ENCODE peak calls at places on chromosomes 5 and 9, in six cellular contexts. One of them, this sample, is unnamed.

GRCh38 chr5:127673401-127673800 is 24.5 kb downstream of the CTXN3 start:
- DNase-seq in T follicular helper cell: no peak
- DNase-seq in effector memory CD4-positive, alpha-beta T cell: no peak
- DNase-seq in CD4-positive, CD25-positive, alpha-beta regulatory T cell: no peak
- DNase-seq in COR-L47: no peak
- DNase-seq in stomach: no peak
- DNase-seq in this sample: no peak

GRCh38 chr9:120890415-120891254 is 13.6 kb upstream of the PHF19 start:
- DNase-seq in T follicular helper cell: no peak
- DNase-seq in effector memory CD4-positive, alpha-beta T cell: no peak
- DNase-seq in CD4-positive, CD25-positive, alpha-beta regulatory T cell: peak
- DNase-seq in COR-L47: no peak
- DNase-seq in stomach: no peak
- DNase-seq in this sample: no peak

GRCh38 chr9:26229324-26230054 is 551.2 kb upstream of the TUSC1 start:
- DNase-seq in T follicular helper cell: no peak
- DNase-seq in effector memory CD4-positive, alpha-beta T cell: no peak
- DNase-seq in CD4-positive, CD25-positive, alpha-beta regulatory T cell: no peak
- DNase-seq in COR-L47: no peak
- DNase-seq in stomach: no peak
- DNase-seq in this sample: no peak

GRCh38 chr5:174825587-174825986 is 101.2 kb downstream of the MSX2 start:
- DNase-seq in T follicular helper cell: no peak
- DNase-seq in effector memory CD4-positive, alpha-beta T cell: no peak
- DNase-seq in CD4-positive, CD25-positive, alpha-beta regulatory T cell: no peak
- DNase-seq in COR-L47: no peak
- DNase-seq in stomach: no peak
- DNase-seq in this sample: no peak

GRCh38 chr9:37925786-37926736 is 22.1 kb upstream of the SLC25A51 start:
- DNase-seq in T follicular helper cell: no peak
- DNase-seq in effector memory CD4-positive, alpha-beta T cell: no peak
- DNase-seq in CD4-positive, CD25-positive, alpha-beta regulatory T cell: no peak
- DNase-seq in COR-L47: no peak
- DNase-seq in stomach: no peak
- DNase-seq in this sample: peak

GRCh38 chr9:130845901-130846381 is 10.9 kb downstream of the ABL1 start:
- DNase-seq in T follicular helper cell: no peak
- DNase-seq in effector memory CD4-positive, alpha-beta T cell: no peak
- DNase-seq in CD4-positive, CD25-positive, alpha-beta regulatory T cell: no peak
- DNase-seq in COR-L47: no peak
- DNase-seq in stomach: no peak
- DNase-seq in this sample: no peak

GRCh38 chr5:83567741-83568530 is 96.4 kb downstream of the VCAN start:
- DNase-seq in T follicular helper cell: no peak
- DNase-seq in effector memory CD4-positive, alpha-beta T cell: no peak
- DNase-seq in CD4-positive, CD25-positive, alpha-beta regulatory T cell: no peak
- DNase-seq in COR-L47: no peak
- DNase-seq in stomach: no peak
- DNase-seq in this sample: no peak

GRCh38 chr5:87410941-87411340 is 1.8 kb downstream of the CCNH start:
- DNase-seq in T follicular helper cell: no peak
- DNase-seq in effector memory CD4-positive, alpha-beta T cell: no peak
- DNase-seq in CD4-positive, CD25-positive, alpha-beta regulatory T cell: no peak
- DNase-seq in COR-L47: no peak
- DNase-seq in stomach: no peak
- DNase-seq in this sample: no peak

GRCh38 chr5:143972068-143972467 is 160.1 kb downstream of the HMHB1 start:
- DNase-seq in T follicular helper cell: no peak
- DNase-seq in effector memory CD4-positive, alpha-beta T cell: no peak
- DNase-seq in CD4-positive, CD25-positive, alpha-beta regulatory T cell: no peak
- DNase-seq in COR-L47: no peak
- DNase-seq in stomach: no peak
- DNase-seq in this sample: no peak

GRCh38 chr5:17304282-17304681 is 86.9 kb downstream of the BASP1 start:
- DNase-seq in T follicular helper cell: no peak
- DNase-seq in effector memory CD4-positive, alpha-beta T cell: no peak
- DNase-seq in CD4-positive, CD25-positive, alpha-beta regulatory T cell: no peak
- DNase-seq in COR-L47: no peak
- DNase-seq in stomach: no peak
- DNase-seq in this sample: no peak

GRCh38 chr9:691825-692363 is 149.6 kb upstream of the DMRT1 start:
- DNase-seq in T follicular helper cell: no peak
- DNase-seq in effector memory CD4-positive, alpha-beta T cell: no peak
- DNase-seq in CD4-positive, CD25-positive, alpha-beta regulatory T cell: no peak
- DNase-seq in COR-L47: no peak
- DNase-seq in stomach: no peak
- DNase-seq in this sample: no peak

GRCh38 chr5:68369436-68370125 is 154.0 kb downstream of the PIK3R1 start:
- DNase-seq in T follicular helper cell: no peak
- DNase-seq in effector memory CD4-positive, alpha-beta T cell: peak
- DNase-seq in CD4-positive, CD25-positive, alpha-beta regulatory T cell: peak
- DNase-seq in COR-L47: no peak
- DNase-seq in stomach: no peak
- DNase-seq in this sample: no peak

GRCh38 chr5:36264202-36264760 is 22.6 kb upstream of the NADK2 start:
- DNase-seq in T follicular helper cell: no peak
- DNase-seq in effector memory CD4-positive, alpha-beta T cell: no peak
- DNase-seq in CD4-positive, CD25-positive, alpha-beta regulatory T cell: no peak
- DNase-seq in COR-L47: no peak
- DNase-seq in stomach: no peak
- DNase-seq in this sample: no peak

GRCh38 chr5:74408150-74409043 is 232.1 kb downstream of the ENC1 start:
- DNase-seq in T follicular helper cell: no peak
- DNase-seq in effector memory CD4-positive, alpha-beta T cell: no peak
- DNase-seq in CD4-positive, CD25-positive, alpha-beta regulatory T cell: no peak
- DNase-seq in COR-L47: no peak
- DNase-seq in stomach: no peak
- DNase-seq in this sample: no peak

GRCh38 chr5:173670130-173670591 is 53.7 kb upstream of the BOD1 start:
- DNase-seq in T follicular helper cell: no peak
- DNase-seq in effector memory CD4-positive, alpha-beta T cell: no peak
- DNase-seq in CD4-positive, CD25-positive, alpha-beta regulatory T cell: no peak
- DNase-seq in COR-L47: no peak
- DNase-seq in stomach: peak
- DNase-seq in this sample: no peak

GRCh38 chr5:125607018-125607417 is 816.2 kb upstream of the GRAMD2B start:
- DNase-seq in T follicular helper cell: no peak
- DNase-seq in effector memory CD4-positive, alpha-beta T cell: no peak
- DNase-seq in CD4-positive, CD25-positive, alpha-beta regulatory T cell: no peak
- DNase-seq in COR-L47: no peak
- DNase-seq in stomach: no peak
- DNase-seq in this sample: no peak

GRCh38 chr5:172312286-172312685 is 28.7 kb upstream of the UBTD2 start:
- DNase-seq in T follicular helper cell: no peak
- DNase-seq in effector memory CD4-positive, alpha-beta T cell: no peak
- DNase-seq in CD4-positive, CD25-positive, alpha-beta regulatory T cell: no peak
- DNase-seq in COR-L47: no peak
- DNase-seq in stomach: no peak
- DNase-seq in this sample: no peak

GRCh38 chr5:108125771-108126511 is 256.0 kb downstream of the FBXL17 start:
- DNase-seq in T follicular helper cell: no peak
- DNase-seq in effector memory CD4-positive, alpha-beta T cell: no peak
- DNase-seq in CD4-positive, CD25-positive, alpha-beta regulatory T cell: no peak
- DNase-seq in COR-L47: no peak
- DNase-seq in stomach: no peak
- DNase-seq in this sample: no peak

GRCh38 chr5:42250-42649 is 49.7 kb upstream of the PLEKHG4B start:
- DNase-seq in T follicular helper cell: no peak
- DNase-seq in effector memory CD4-positive, alpha-beta T cell: no peak
- DNase-seq in CD4-positive, CD25-positive, alpha-beta regulatory T cell: no peak
- DNase-seq in COR-L47: no peak
- DNase-seq in stomach: no peak
- DNase-seq in this sample: no peak

GRCh38 chr5:132406144-132406783 is 36.8 kb downstream of the SLC22A5 start:
- DNase-seq in T follicular helper cell: no peak
- DNase-seq in effector memory CD4-positive, alpha-beta T cell: no peak
- DNase-seq in CD4-positive, CD25-positive, alpha-beta regulatory T cell: no peak
- DNase-seq in COR-L47: no peak
- DNase-seq in stomach: no peak
- DNase-seq in this sample: no peak

GRCh38 chr5:45098483-45098882 is 289.7 kb downstream of the MRPS30 start:
- DNase-seq in T follicular helper cell: no peak
- DNase-seq in effector memory CD4-positive, alpha-beta T cell: no peak
- DNase-seq in CD4-positive, CD25-positive, alpha-beta regulatory T cell: no peak
- DNase-seq in COR-L47: no peak
- DNase-seq in stomach: no peak
- DNase-seq in this sample: no peak

GRCh38 chr5:57302164-57302563 is 128.3 kb downstream of the GPBP1 start:
- DNase-seq in T follicular helper cell: peak
- DNase-seq in effector memory CD4-positive, alpha-beta T cell: peak
- DNase-seq in CD4-positive, CD25-positive, alpha-beta regulatory T cell: no peak
- DNase-seq in COR-L47: no peak
- DNase-seq in stomach: peak
- DNase-seq in this sample: no peak

GRCh38 chr5:101425345-101425744 is 522.3 kb upstream of the ST8SIA4 start:
- DNase-seq in T follicular helper cell: no peak
- DNase-seq in effector memory CD4-positive, alpha-beta T cell: no peak
- DNase-seq in CD4-positive, CD25-positive, alpha-beta regulatory T cell: no peak
- DNase-seq in COR-L47: no peak
- DNase-seq in stomach: no peak
- DNase-seq in this sample: no peak

GRCh38 chr9:93826209-93826608 is 128.9 kb downstream of the BARX1 start:
- DNase-seq in T follicular helper cell: peak
- DNase-seq in effector memory CD4-positive, alpha-beta T cell: peak
- DNase-seq in CD4-positive, CD25-positive, alpha-beta regulatory T cell: peak
- DNase-seq in COR-L47: no peak
- DNase-seq in stomach: no peak
- DNase-seq in this sample: peak

GRCh38 chr5:33795532-33795931 is 96.3 kb downstream of the ADAMTS12 start:
- DNase-seq in T follicular helper cell: no peak
- DNase-seq in effector memory CD4-positive, alpha-beta T cell: no peak
- DNase-seq in CD4-positive, CD25-positive, alpha-beta regulatory T cell: no peak
- DNase-seq in COR-L47: no peak
- DNase-seq in stomach: no peak
- DNase-seq in this sample: no peak

GRCh38 chr9:5442400-5443011 is 4.8 kb upstream of the PLGRKT start:
- DNase-seq in T follicular helper cell: no peak
- DNase-seq in effector memory CD4-positive, alpha-beta T cell: no peak
- DNase-seq in CD4-positive, CD25-positive, alpha-beta regulatory T cell: no peak
- DNase-seq in COR-L47: peak
- DNase-seq in stomach: peak
- DNase-seq in this sample: no peak

GRCh38 chr9:78189461-78189860 is 46.4 kb upstream of the CEP78 start:
- DNase-seq in T follicular helper cell: no peak
- DNase-seq in effector memory CD4-positive, alpha-beta T cell: no peak
- DNase-seq in CD4-positive, CD25-positive, alpha-beta regulatory T cell: no peak
- DNase-seq in COR-L47: no peak
- DNase-seq in stomach: no peak
- DNase-seq in this sample: no peak

GRCh38 chr5:169944115-169944514 is 36.2 kb downstream of the INSYN2B start:
- DNase-seq in T follicular helper cell: no peak
- DNase-seq in effector memory CD4-positive, alpha-beta T cell: no peak
- DNase-seq in CD4-positive, CD25-positive, alpha-beta regulatory T cell: no peak
- DNase-seq in COR-L47: no peak
- DNase-seq in stomach: no peak
- DNase-seq in this sample: no peak

GRCh38 chr5:132439521-132440206 is 50.9 kb downstream of the IRF1 start:
- DNase-seq in T follicular helper cell: no peak
- DNase-seq in effector memory CD4-positive, alpha-beta T cell: no peak
- DNase-seq in CD4-positive, CD25-positive, alpha-beta regulatory T cell: no peak
- DNase-seq in COR-L47: no peak
- DNase-seq in stomach: no peak
- DNase-seq in this sample: no peak